ENCODE peak calls at places on chromosomes 5 and 9, in eight cellular contexts. R is head of caudate nucleus; I is endothelial cell; A is hypothalamus; S is fibroblast of mammary gland; F is CD4-positive, CD25-positive, alpha-beta regulatory T cell; Q is CD4-positive, alpha-beta T cell; V is chondrocyte. E is an unnamed sample.

GRCh38 chr5:98483301-98483700 is 290.2 kb upstream of the RGMB start:
- DNase-seq in R (no peak), I (no peak), A (no peak), S (peak), F (no peak), Q (no peak), V (no peak), E (peak)

GRCh38 chr5:135934939-135935338 is 19.8 kb downstream of the LECT2 start:
- DNase-seq in R (no peak), I (no peak), A (no peak), S (no peak), F (no peak), Q (no peak), V (no peak), E (peak)

GRCh38 chr5:66582499-66582898 is 13.7 kb upstream of the MAST4 start:
- DNase-seq in R (no peak), I (no peak), A (no peak), S (peak), F (no peak), Q (no peak), V (no peak), E (no peak)

GRCh38 chr9:77731930-77732329 is 83.8 kb upstream of the GNA14 start:
- DNase-seq in R (no peak), I (no peak), A (no peak), S (no peak), F (no peak), Q (no peak), V (no peak), E (peak)

GRCh38 chr9:82621446-82621845 is 441.5 kb downstream of the RASEF start:
- DNase-seq in R (no peak), I (no peak), A (no peak), S (no peak), F (no peak), Q (no peak), V (no peak), E (no peak)

GRCh38 chr5:78411596-78411995 is 51.2 kb downstream of the SCAMP1 start:
- DNase-seq in R (no peak), I (no peak), A (no peak), S (no peak), F (no peak), Q (no peak), V (no peak), E (no peak)

GRCh38 chr5:172634106-172634899 is 6.8 kb upstream of the NEURL1B start:
- DNase-seq in R (no peak), I (no peak), A (no peak), S (no peak), F (no peak), Q (no peak), V (no peak), E (no peak)

GRCh38 chr5:83662558-83662957 is 58.1 kb downstream of the HAPLN1 start:
- DNase-seq in R (no peak), I (no peak), A (no peak), S (no peak), F (no peak), Q (no peak), V (no peak), E (no peak)

GRCh38 chr5:73437126-73438047 is 11.2 kb downstream of the FOXD1 start:
- DNase-seq in R (no peak), I (peak), A (no peak), S (no peak), F (no peak), Q (no peak), V (no peak), E (peak)

E was measured in LHCN-M2.